ENCODE peak calls at places on chromosomes 4 and X, in eight cellular contexts. One of them, this sample, is unnamed.

GRCh38 chr4:185011408-185011807 is 6.9 kb upstream of the HELT start:
- DNase-seq in HT1080: no peak
- DNase-seq in NCI-H1048: peak; percentile 12
- DNase-seq in uterus: no peak
- DNase-seq in upper lobe of right lung: no peak
- DNase-seq in GM18507: no peak
- DNase-seq in AG08396: no peak
- DNase-seq in amygdala: no peak
- DNase-seq in this sample: no peak

GRCh38 chrX:1657367-1658082 is 42.7 kb downstream of the ASMT start:
- DNase-seq in HT1080: peak; percentile 73
- DNase-seq in NCI-H1048: no peak
- DNase-seq in uterus: no peak
- DNase-seq in upper lobe of right lung: no peak
- DNase-seq in GM18507: no peak
- DNase-seq in AG08396: no peak
- DNase-seq in amygdala: no peak
- DNase-seq in this sample: no peak

GRCh38 chrX:11386001-11386523 is 92.8 kb downstream of the AMELX start:
- DNase-seq in HT1080: no peak
- DNase-seq in NCI-H1048: no peak
- DNase-seq in uterus: peak; percentile 37
- DNase-seq in upper lobe of right lung: no peak
- DNase-seq in GM18507: no peak
- DNase-seq in AG08396: peak; percentile 12
- DNase-seq in amygdala: no peak
- DNase-seq in this sample: no peak

GRCh38 chrX:13473666-13474516 is 95.5 kb upstream of the EGFL6 start:
- DNase-seq in HT1080: no peak
- DNase-seq in NCI-H1048: no peak
- DNase-seq in uterus: no peak
- DNase-seq in upper lobe of right lung: no peak
- DNase-seq in GM18507: peak; percentile 1
- DNase-seq in AG08396: no peak
- DNase-seq in amygdala: no peak
- DNase-seq in this sample: no peak

GRCh38 chr4:15173251-15173650 is 171.0 kb downstream of the CPEB2 start:
- DNase-seq in HT1080: no peak
- DNase-seq in NCI-H1048: no peak
- DNase-seq in uterus: no peak
- DNase-seq in upper lobe of right lung: no peak
- DNase-seq in GM18507: no peak
- DNase-seq in AG08396: no peak
- DNase-seq in amygdala: no peak
- DNase-seq in this sample: no peak

GRCh38 chrX:98956014-98956413 is 1454.1 kb downstream of the PCDH19 start:
- DNase-seq in HT1080: peak; percentile 28
- DNase-seq in NCI-H1048: no peak
- DNase-seq in uterus: no peak
- DNase-seq in upper lobe of right lung: no peak
- DNase-seq in GM18507: no peak
- DNase-seq in AG08396: no peak
- DNase-seq in amygdala: no peak
- DNase-seq in this sample: no peak

GRCh38 chr4:130147618-130148017 is 1051.7 kb downstream of the C4orf33 start:
- DNase-seq in HT1080: no peak
- DNase-seq in NCI-H1048: no peak
- DNase-seq in uterus: no peak
- DNase-seq in upper lobe of right lung: no peak
- DNase-seq in GM18507: no peak
- DNase-seq in AG08396: no peak
- DNase-seq in amygdala: no peak
- DNase-seq in this sample: no peak

GRCh38 chrX:39693298-39693697 is 404.5 kb downstream of the BCOR start:
- DNase-seq in HT1080: no peak
- DNase-seq in NCI-H1048: no peak
- DNase-seq in uterus: no peak
- DNase-seq in upper lobe of right lung: no peak
- DNase-seq in GM18507: no peak
- DNase-seq in AG08396: no peak
- DNase-seq in amygdala: no peak
- DNase-seq in this sample: no peak

GRCh38 chr4:148056879-148057278 is 325.0 kb downstream of the ARHGAP10 start:
- DNase-seq in HT1080: peak; percentile 53
- DNase-seq in NCI-H1048: no peak
- DNase-seq in uterus: no peak
- DNase-seq in upper lobe of right lung: peak; percentile 74
- DNase-seq in GM18507: peak; percentile 18
- DNase-seq in AG08396: peak; percentile 33
- DNase-seq in amygdala: peak; percentile 20
- DNase-seq in this sample: no peak

GRCh38 chrX:132181364-132181763 is 37.9 kb downstream of the RAP2C start:
- DNase-seq in HT1080: peak; percentile 65
- DNase-seq in NCI-H1048: no peak
- DNase-seq in uterus: no peak
- DNase-seq in upper lobe of right lung: no peak
- DNase-seq in GM18507: no peak
- DNase-seq in AG08396: no peak
- DNase-seq in amygdala: no peak
- DNase-seq in this sample: no peak

GRCh38 chrX:46577116-46578005 is 3.8 kb downstream of the CHST7 start:
- DNase-seq in HT1080: peak; percentile 3
- DNase-seq in NCI-H1048: no peak
- DNase-seq in uterus: no peak
- DNase-seq in upper lobe of right lung: no peak
- DNase-seq in GM18507: no peak
- DNase-seq in AG08396: no peak
- DNase-seq in amygdala: no peak
- DNase-seq in this sample: no peak

GRCh38 chrX:51332188-51332942 is at the start of gene NUDT10:
- DNase-seq in HT1080: no peak
- DNase-seq in NCI-H1048: no peak
- DNase-seq in uterus: peak; percentile 65
- DNase-seq in upper lobe of right lung: peak; percentile 69
- DNase-seq in GM18507: no peak
- DNase-seq in AG08396: peak; percentile 53
- DNase-seq in amygdala: peak; percentile 15
- DNase-seq in this sample: peak; percentile 69

This sample was measured in Right ventricle myocardium inferior.